ENCODE peak calls at places on chromosomes 6 and 20, in four cellular contexts. One of them, this sample, is unnamed.

GRCh38 chr6:35489995-35490791 is 6.7 kb downstream of the TEAD3 start:
- DNase-seq in AG10803: peak; percentile 80
- DNase-seq in CD8-positive, alpha-beta T cell: no peak
- DNase-seq in transverse colon: peak; percentile 81
- DNase-seq in this sample: peak; percentile 59

GRCh38 chr20:3406481-3407425 is 716 bp downstream of the DNAAF9 start:
- DNase-seq in AG10803: peak; percentile 73
- DNase-seq in CD8-positive, alpha-beta T cell: peak; percentile 25
- DNase-seq in transverse colon: peak; percentile 21
- DNase-seq in this sample: peak; percentile 79

GRCh38 chr6:77292564-77293546 is 170.4 kb downstream of the HTR1B start:
- DNase-seq in AG10803: peak; percentile 92
- DNase-seq in CD8-positive, alpha-beta T cell: no peak
- DNase-seq in transverse colon: no peak
- DNase-seq in this sample: peak; percentile 88

GRCh38 chr6:138692058-138692977 is 81.3 kb upstream of the CCDC28A start:
- DNase-seq in AG10803: peak; percentile 53
- DNase-seq in CD8-positive, alpha-beta T cell: peak; percentile 26
- DNase-seq in transverse colon: peak; percentile 76
- DNase-seq in this sample: peak; percentile 71

GRCh38 chr6:44171899-44172546 is 13.4 kb downstream of the CAPN11 start:
- DNase-seq in AG10803: no peak
- DNase-seq in CD8-positive, alpha-beta T cell: no peak
- DNase-seq in transverse colon: no peak
- DNase-seq in this sample: no peak

GRCh38 chr6:111850288-111850937 is 22.8 kb downstream of the FYN start:
- DNase-seq in AG10803: no peak
- DNase-seq in CD8-positive, alpha-beta T cell: no peak
- DNase-seq in transverse colon: no peak
- DNase-seq in this sample: no peak

GRCh38 chr6:35024601-35025054 is 116.5 kb downstream of the TCP11 start:
- DNase-seq in AG10803: peak; percentile 49
- DNase-seq in CD8-positive, alpha-beta T cell: no peak
- DNase-seq in transverse colon: peak; percentile 56
- DNase-seq in this sample: peak; percentile 70

GRCh38 chr20:41174782-41175181 is 37.4 kb downstream of the PLCG1 start:
- DNase-seq in AG10803: peak; percentile 35
- DNase-seq in CD8-positive, alpha-beta T cell: no peak
- DNase-seq in transverse colon: peak; percentile 7
- DNase-seq in this sample: peak; percentile 36

GRCh38 chr20:56515657-56516381 is 8.7 kb upstream of the FAM209A start:
- DNase-seq in AG10803: peak; percentile 38
- DNase-seq in CD8-positive, alpha-beta T cell: no peak
- DNase-seq in transverse colon: no peak
- DNase-seq in this sample: peak; percentile 52
- TF ChIP-seq CTCF in AG10803: peak; percentile 51
- TF ChIP-seq CTCF in CD8-positive, alpha-beta T cell: peak; percentile 31
- TF ChIP-seq CTCF in transverse colon: no peak
- TF ChIP-seq CTCF in this sample: peak; percentile 23

DNA sequence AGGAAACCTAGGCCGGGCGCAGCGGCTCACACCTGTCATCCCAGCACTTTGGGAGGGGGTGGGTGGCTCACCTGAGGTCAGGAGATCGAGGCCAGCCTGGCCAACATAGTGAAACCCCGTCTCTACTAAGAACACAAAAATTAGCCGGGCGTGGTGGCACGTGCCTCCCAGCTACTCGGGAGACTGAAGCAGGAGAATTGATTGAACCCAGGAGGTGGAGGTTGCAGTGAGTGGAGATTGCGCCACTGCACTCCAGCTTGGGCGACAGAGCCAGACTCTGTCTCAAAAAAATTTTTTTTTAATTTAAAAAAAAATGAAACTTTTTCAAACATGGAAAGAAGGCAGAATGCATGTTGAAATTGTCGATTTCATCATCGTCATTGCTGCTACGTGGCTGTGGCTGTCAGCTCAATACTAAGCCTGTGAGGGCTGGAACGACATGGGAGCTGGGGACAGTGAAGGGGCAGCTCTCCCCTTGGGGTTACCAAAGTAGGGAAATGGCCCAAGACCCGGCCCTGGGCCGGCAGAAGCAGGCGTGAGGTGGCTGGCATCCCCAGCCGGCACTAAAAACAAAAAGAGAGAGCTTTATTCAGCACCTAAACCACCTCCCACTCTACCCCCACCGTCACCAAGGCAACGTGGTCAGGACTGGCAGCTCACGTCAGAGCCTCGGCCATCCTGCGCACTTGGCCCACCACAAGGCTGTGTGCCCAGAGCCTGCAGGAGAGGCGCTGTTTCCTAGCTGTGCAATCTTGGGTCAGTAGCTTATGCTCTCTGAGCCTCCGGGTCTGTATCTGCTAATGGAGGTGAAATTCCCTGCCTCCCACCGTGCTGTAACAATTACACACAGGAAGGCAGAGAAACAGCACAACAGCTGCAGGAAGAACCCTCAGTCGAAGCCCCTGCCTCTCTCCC is 30.8 kb downstream of the AGPAT4 start:
- DNase-seq in AG10803: peak; percentile 93
- DNase-seq in CD8-positive, alpha-beta T cell: peak; percentile 76
- DNase-seq in transverse colon: no peak
- DNase-seq in this sample: no peak
- TF ChIP-seq CTCF in AG10803: peak; percentile 27
- TF ChIP-seq CTCF in CD8-positive, alpha-beta T cell: no peak
- TF ChIP-seq CTCF in transverse colon: no peak
- TF ChIP-seq CTCF in this sample: no peak

GRCh38 chr20:44450938-44451450 is 24.7 kb upstream of the TTPAL start:
- DNase-seq in AG10803: no peak
- DNase-seq in CD8-positive, alpha-beta T cell: no peak
- DNase-seq in transverse colon: no peak
- DNase-seq in this sample: no peak

GRCh38 chr20:44449864-44450263 is 25.8 kb upstream of the TTPAL start:
- DNase-seq in AG10803: no peak
- DNase-seq in CD8-positive, alpha-beta T cell: no peak
- DNase-seq in transverse colon: no peak
- DNase-seq in this sample: no peak

GRCh38 chr20:44447827-44448419 is 27.8 kb upstream of the TTPAL start:
- DNase-seq in AG10803: no peak
- DNase-seq in CD8-positive, alpha-beta T cell: no peak
- DNase-seq in transverse colon: peak; percentile 43
- DNase-seq in this sample: no peak

GRCh38 chr20:44450279-44450937 is 25.3 kb upstream of the TTPAL start:
- DNase-seq in AG10803: no peak
- DNase-seq in CD8-positive, alpha-beta T cell: no peak
- DNase-seq in transverse colon: no peak
- DNase-seq in this sample: no peak

DNA sequence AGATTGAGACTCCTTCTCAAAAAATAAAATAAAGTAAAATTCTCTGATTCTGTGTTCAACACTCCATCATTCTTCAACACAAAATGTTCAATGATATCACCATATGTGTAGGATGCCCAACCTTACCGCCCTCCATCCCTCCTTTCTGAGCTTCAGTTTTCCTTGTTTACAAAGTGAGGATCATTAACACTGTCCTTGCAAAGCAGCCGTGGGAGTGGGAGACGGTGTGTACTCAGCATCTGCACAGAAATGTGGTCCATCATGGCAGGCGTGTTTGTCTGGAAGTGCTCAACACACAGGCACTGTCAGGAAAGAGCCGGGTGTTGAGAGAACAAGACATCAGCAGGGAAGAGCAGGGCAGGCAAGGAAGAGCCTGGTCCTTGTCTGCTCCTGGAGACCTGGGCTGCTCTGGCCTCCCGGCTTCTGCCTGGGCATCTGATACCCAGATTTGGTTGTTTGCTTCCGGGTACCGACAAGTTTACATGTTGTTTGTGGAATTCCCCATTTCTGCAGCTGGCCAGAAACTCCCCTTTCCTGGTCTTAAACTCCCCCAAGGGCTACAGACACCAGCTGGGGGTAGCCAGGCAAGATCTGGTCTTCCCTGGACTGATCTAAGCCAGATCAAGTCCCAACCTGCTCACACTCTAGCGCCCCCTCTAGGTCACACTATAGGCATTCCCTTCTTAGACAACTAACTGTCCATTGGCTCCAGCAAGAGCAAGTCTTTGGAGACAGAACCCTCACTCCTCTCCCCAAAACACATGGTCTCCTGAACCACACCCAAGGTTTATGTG is 26.7 kb upstream of the TTPAL start:
- DNase-seq in AG10803: no peak
- DNase-seq in CD8-positive, alpha-beta T cell: no peak
- DNase-seq in transverse colon: peak; percentile 52
- DNase-seq in this sample: peak; percentile 28
- TF ChIP-seq CTCF in AG10803: peak; percentile 16
- TF ChIP-seq CTCF in CD8-positive, alpha-beta T cell: no peak
- TF ChIP-seq CTCF in transverse colon: peak; percentile 43
- TF ChIP-seq CTCF in this sample: peak; percentile 40

DNA sequence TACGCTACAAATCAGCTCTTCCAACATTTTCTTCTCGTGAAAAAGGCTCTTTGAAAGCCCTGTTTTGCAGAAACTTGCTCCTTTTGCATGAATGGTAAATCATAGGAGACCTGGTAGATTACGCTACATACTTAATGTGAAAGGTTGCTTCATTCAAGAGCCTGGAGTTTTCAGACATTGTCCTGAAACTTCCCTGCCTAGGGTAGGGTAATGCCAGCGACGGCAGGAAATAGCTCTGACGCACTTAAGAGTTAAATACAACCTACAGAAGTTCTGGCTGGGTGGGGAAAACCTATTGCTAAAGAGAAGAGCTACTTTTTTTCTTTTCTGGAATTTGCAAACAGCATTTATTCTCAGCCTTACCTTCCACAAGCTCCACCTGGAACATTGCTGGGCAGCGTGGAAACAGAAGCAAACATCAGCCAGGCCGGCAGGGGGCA is 144.5 kb downstream of the LPA start:
- DNase-seq in AG10803: no peak
- DNase-seq in CD8-positive, alpha-beta T cell: no peak
- DNase-seq in transverse colon: no peak
- DNase-seq in this sample: peak; percentile 74
- TF ChIP-seq CTCF in AG10803: peak; percentile 94
- TF ChIP-seq CTCF in CD8-positive, alpha-beta T cell: no peak
- TF ChIP-seq CTCF in transverse colon: no peak
- TF ChIP-seq CTCF in this sample: peak; percentile 92

GRCh38 chr6:16713597-16713996 is 47.7 kb downstream of the ATXN1 start:
- DNase-seq in AG10803: no peak
- DNase-seq in CD8-positive, alpha-beta T cell: no peak
- DNase-seq in transverse colon: no peak
- DNase-seq in this sample: no peak

GRCh38 chr6:16707101-16707783 is 54.0 kb downstream of the ATXN1 start:
- DNase-seq in AG10803: no peak
- DNase-seq in CD8-positive, alpha-beta T cell: no peak
- DNase-seq in transverse colon: no peak
- DNase-seq in this sample: no peak

GRCh38 chr6:16712250-16712930 is 48.9 kb downstream of the ATXN1 start:
- DNase-seq in AG10803: no peak
- DNase-seq in CD8-positive, alpha-beta T cell: peak; percentile 29
- DNase-seq in transverse colon: no peak
- DNase-seq in this sample: no peak

GRCh38 chr6:16712931-16713484 is 48.3 kb downstream of the ATXN1 start:
- DNase-seq in AG10803: peak; percentile 93
- DNase-seq in CD8-positive, alpha-beta T cell: no peak
- DNase-seq in transverse colon: peak; percentile 35
- DNase-seq in this sample: peak; percentile 93

GRCh38 chr6:16711551-16712249 is 49.6 kb downstream of the ATXN1 start:
- DNase-seq in AG10803: no peak
- DNase-seq in CD8-positive, alpha-beta T cell: peak; percentile 56
- DNase-seq in transverse colon: peak; percentile 37
- DNase-seq in this sample: no peak
- TF ChIP-seq CTCF in AG10803: no peak
- TF ChIP-seq CTCF in CD8-positive, alpha-beta T cell: no peak
- TF ChIP-seq CTCF in transverse colon: no peak
- TF ChIP-seq CTCF in this sample: no peak

GRCh38 chr6:137579612-137580011 is 85.4 kb upstream of the OLIG3 start:
- DNase-seq in AG10803: no peak
- DNase-seq in CD8-positive, alpha-beta T cell: no peak
- DNase-seq in transverse colon: no peak
- DNase-seq in this sample: no peak
- TF ChIP-seq CTCF in AG10803: no peak
- TF ChIP-seq CTCF in CD8-positive, alpha-beta T cell: no peak
- TF ChIP-seq CTCF in transverse colon: no peak
- TF ChIP-seq CTCF in this sample: no peak

GRCh38 chr6:128327890-128328289 is 192.5 kb downstream of the PTPRK start:
- DNase-seq in AG10803: peak; percentile 12
- DNase-seq in CD8-positive, alpha-beta T cell: no peak
- DNase-seq in transverse colon: peak; percentile 12
- DNase-seq in this sample: peak; percentile 69
- TF ChIP-seq CTCF in AG10803: peak; percentile 51
- TF ChIP-seq CTCF in CD8-positive, alpha-beta T cell: no peak
- TF ChIP-seq CTCF in transverse colon: peak; percentile 13
- TF ChIP-seq CTCF in this sample: peak; percentile 53

This sample was measured in cardiac fibroblast.